ENCODE peak calls at places on chromosome 14, in nine cellular contexts. N, T, O, Q, H, P, V, E and Y are unnamed samples.

GRCh38 chr14:99350751-99351150 is 78.8 kb upstream of the BCL11B start:
- DNase-seq in P (no peak), N (no peak), O (no peak), V (no peak), H (no peak), T (no peak), Q (no peak), E (no peak), Y (no peak)

GRCh38 chr14:63269561-63270225 is 49.0 kb downstream of the GPHB5 start:
- DNase-seq in P (no peak), T (no peak), Q (no peak), N (no peak), V (no peak), O (no peak), H (no peak), E (no peak), Y (no peak)

GRCh38 chr14:34050606-34051005 is 99.7 kb upstream of the EGLN3 start:
- DNase-seq in P (no peak), O (no peak), Q (no peak), N (no peak), V (no peak), E (no peak), T (no peak), H (no peak), Y (no peak)

GRCh38 chr14:65069874-65070709 is 32.2 kb downstream of the MAX start:
- DNase-seq in O (peak), V (no peak), T (no peak), N (no peak), E (no peak), P (no peak), H (no peak), Q (no peak), Y (no peak)

GRCh38 chr14:73457050-73457934 is 1.1 kb downstream of the NUMB start:
- DNase-seq in V (peak), H (no peak), E (peak), P (no peak), O (no peak), Q (no peak), N (peak), T (no peak), Y (no peak)

GRCh38 chr14:61561657-61562276 is 133.5 kb upstream of the HIF1A start:
- DNase-seq in V (no peak), E (peak), T (no peak), N (peak), H (no peak), O (no peak), Q (no peak), P (peak), Y (peak)

GRCh38 chr14:105141026-105141425 is 27.6 kb downstream of the JAG2 start:
- DNase-seq in H (no peak), N (peak), V (no peak), P (no peak), T (no peak), O (no peak), Q (no peak), E (peak), Y (no peak)

GRCh38 chr14:74954232-74954946 is 1.0 kb downstream of the PGF start:
- DNase-seq in H (no peak), E (no peak), T (no peak), P (no peak), V (no peak), N (no peak), Q (no peak), O (peak), Y (no peak)

GRCh38 chr14:99724939-99725773 is 41.1 kb downstream of the CYP46A1 start:
- DNase-seq in T (no peak), E (no peak), V (no peak), O (no peak), Q (no peak), N (peak), P (no peak), H (no peak), Y (no peak)

GRCh38 chr14:28381656-28382055 is 384.9 kb upstream of the FOXG1 start:
- DNase-seq in V (no peak), N (no peak), T (no peak), P (no peak), O (no peak), Q (no peak), E (no peak), H (no peak), Y (peak)